ENCODE peak calls at places on chromosomes 4 and X, in five cellular contexts. G is DND-41, K is mammary epithelial cell, X is IMR-90, H is GM23248. F is an unnamed sample.

GRCh38 chr4:157978680-157979361 is 194.0 kb downstream of the GASK1B start:
- DNase-seq in G (peak), K (peak), X (peak), H (peak), F (peak)

GRCh38 chr4:65825121-65825520 is 154.8 kb upstream of the EPHA5 start:
- DNase-seq in G (no peak), K (peak), X (peak), H (no peak), F (peak)

GRCh38 chr4:57077550-57078311 is 32.5 kb downstream of the IGFBP7 start:
- DNase-seq in G (no peak), K (peak), X (peak), H (peak), F (peak)

GRCh38 chrX:41178201-41178600 is 93.0 kb downstream of the USP9X start:
- DNase-seq in G (no peak), K (peak), X (no peak), H (no peak), F (no peak)

GRCh38 chr4:186500721-186501304 is 54.6 kb downstream of the MTNR1A start:
- DNase-seq in G (no peak), K (no peak), X (peak), H (no peak), F (no peak)

GRCh38 chrX:28847423-28847822 is 260.2 kb downstream of the IL1RAPL1 start:
- DNase-seq in G (no peak), K (peak), X (peak), H (no peak), F (peak)

GRCh38 chr4:165520071-165520470 is 141.3 kb downstream of the CPE start:
- DNase-seq in G (no peak), K (peak), X (no peak), H (no peak), F (no peak)

GRCh38 chr4:130147618-130148017 is 1051.7 kb downstream of the C4orf33 start:
- DNase-seq in G (no peak), K (no peak), X (no peak), H (no peak), F (no peak)

GRCh38 chrX:83892433-83892832 is 31.5 kb downstream of the CYLC1 start:
- DNase-seq in G (no peak), K (no peak), X (no peak), H (no peak), F (no peak)

GRCh38 chr4:66555301-66555700 is 885.0 kb upstream of the EPHA5 start:
- DNase-seq in G (no peak), K (peak), X (peak), H (no peak), F (peak)

GRCh38 chr4:116501954-116502353 is 583.4 kb downstream of the TRAM1L1 start:
- DNase-seq in G (no peak), K (peak), X (no peak), H (no peak), F (no peak)

GRCh38 chrX:75746891-75747639 is 38.0 kb downstream of the MAGEE2 start:
- DNase-seq in G (peak), K (no peak), X (no peak), H (peak), F (peak)

GRCh38 chrX:56802921-56803848 is 74.1 kb downstream of the NBDY start:
- DNase-seq in G (no peak), K (peak), X (peak), H (peak), F (peak)
- H3K9ac ChIP-seq in G (no peak), K (no peak), X (peak), H (peak), F (no peak)

GRCh38 chr4:10296730-10297129 is 160.5 kb downstream of the ZNF518B start:
- DNase-seq in G (no peak), K (peak), X (no peak), H (peak), F (no peak)
- H3K27ac ChIP-seq in G (no peak), K (no peak), X (no peak), H (no peak), F (no peak)

DNA sequence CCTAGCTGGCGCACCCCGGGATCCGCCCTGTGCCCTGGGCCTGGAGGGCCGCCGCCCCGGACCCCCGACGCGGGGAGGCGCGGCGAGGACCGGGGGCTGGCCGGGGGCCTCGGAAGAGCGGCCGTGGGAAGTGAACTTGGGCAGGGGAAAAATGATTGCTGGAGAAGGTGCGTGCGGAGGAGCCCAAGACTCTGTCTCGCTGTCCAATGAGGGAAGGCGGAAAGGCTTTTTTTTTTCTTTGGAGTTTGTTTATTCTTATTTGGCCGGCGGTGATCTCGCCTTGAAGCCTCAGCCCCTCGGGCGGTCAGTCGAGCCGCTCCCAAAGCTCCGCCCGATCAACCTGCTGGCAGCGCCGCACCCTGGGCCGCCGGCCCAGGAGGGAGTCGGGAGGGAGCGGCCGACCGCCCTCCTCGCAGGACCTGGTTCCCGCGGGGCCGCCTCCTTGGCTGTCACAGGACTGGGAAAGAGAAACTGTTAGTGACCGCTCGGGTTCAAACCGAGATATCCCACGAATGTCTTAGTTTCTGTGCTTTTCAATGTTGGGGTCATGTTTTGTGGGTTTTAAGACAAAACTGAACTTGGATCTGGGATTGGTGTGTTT is 2.5 kb downstream of the CPEB2 start:
- DNase-seq in G (no peak), K (peak), X (peak), H (peak), F (peak)
- H3K9ac ChIP-seq in G (peak), K (peak), X (peak), H (peak), F (peak)

GRCh38 chr4:17500574-17500973 is 11.3 kb downstream of the QDPR start:
- DNase-seq in G (no peak), K (no peak), X (no peak), H (no peak), F (no peak)

GRCh38 chr4:17504081-17504480 is 7.8 kb downstream of the QDPR start:
- DNase-seq in G (no peak), K (no peak), X (no peak), H (no peak), F (no peak)

GRCh38 chr4:17497890-17498523 is 13.9 kb downstream of the QDPR start:
- DNase-seq in G (no peak), K (no peak), X (peak), H (no peak), F (no peak)

GRCh38 chr4:17502764-17503163 is 9.1 kb downstream of the QDPR start:
- DNase-seq in G (no peak), K (peak), X (peak), H (no peak), F (peak)
- H3K27ac ChIP-seq in G (no peak), K (peak), X (no peak), H (no peak), F (no peak)